ENCODE peak calls at places on chromosome 2, in four cellular contexts. W, K, H and T are unnamed samples.
A peak's percentile ranks its signal among the peaks of the same experiment; 100 is the strongest.

GRCh38 chr2:98771771-98772521 is 41.0 kb upstream of the MGAT4A start:
- DNase-seq in K (no peak), W (no peak), H (no peak), T (no peak)

GRCh38 chr2:23069156-23069555 is 315.8 kb upstream of the KLHL29 start:
- DNase-seq in W (no peak), H (no peak), K (peak; percentile 66), T (no peak)

GRCh38 chr2:241519669-241520068 is 11.3 kb upstream of the STK25 start:
- DNase-seq in W (no peak), H (no peak), K (no peak), T (no peak)

GRCh38 chr2:89763581-89764485 is 1072.4 kb downstream of the RPIA start:
- DNase-seq in K (peak; percentile 54), H (peak; percentile 13), W (peak; percentile 33), T (no peak)

GRCh38 chr2:45275235-45275805 is 266.1 kb upstream of the SIX2 start:
- DNase-seq in H (no peak), K (no peak), W (no peak), T (no peak)

GRCh38 chr2:38533757-38534545 is 68.8 kb downstream of the HNRNPLL start:
- DNase-seq in K (no peak), W (no peak), H (no peak), T (no peak)

GRCh38 chr2:169683054-169683424 is 11.2 kb downstream of the CFAP210 start:
- DNase-seq in H (no peak), K (no peak), W (no peak), T (no peak)

GRCh38 chr2:100741880-100742814 is 77.8 kb upstream of the NPAS2 start:
- DNase-seq in W (no peak), H (peak; percentile 71), K (no peak), T (peak; percentile 12)

GRCh38 chr2:20571644-20572215 is 79.2 kb downstream of the HS1BP3 start:
- DNase-seq in W (no peak), K (no peak), H (no peak), T (no peak)

GRCh38 chr2:20454036-20454981 is 7.4 kb downstream of the RHOB start:
- DNase-seq in K (no peak), H (no peak), W (no peak), T (peak; percentile 2)

GRCh38 chr2:73072416-73072815 is 904 bp upstream of the SFXN5 start:
- DNase-seq in K (no peak), H (no peak), W (no peak), T (no peak)

GRCh38 chr2:67075530-67076253 is 321.4 kb upstream of the ETAA1 start:
- DNase-seq in W (no peak), K (no peak), H (no peak), T (no peak)

GRCh38 chr2:232767866-232768265 is 8.5 kb downstream of the KCNJ13 start:
- DNase-seq in H (no peak), W (no peak), K (no peak), T (no peak)

GRCh38 chr2:171798156-171798815 is 95.8 kb downstream of the SLC25A12 start:
- DNase-seq in W (no peak), H (no peak), K (no peak), T (no peak)

GRCh38 chr2:223590964-223591363 is 11.2 kb downstream of the SCG2 start:
- DNase-seq in H (no peak), K (no peak), W (no peak), T (no peak)

GRCh38 chr2:151569167-151569566 is 159.5 kb downstream of the RIF1 start:
- DNase-seq in K (no peak), H (no peak), W (no peak), T (no peak)

GRCh38 chr2:97732436-97733340 is 19.3 kb downstream of the ZAP70 start:
- DNase-seq in W (no peak), H (no peak), K (no peak), T (no peak)

DNA sequence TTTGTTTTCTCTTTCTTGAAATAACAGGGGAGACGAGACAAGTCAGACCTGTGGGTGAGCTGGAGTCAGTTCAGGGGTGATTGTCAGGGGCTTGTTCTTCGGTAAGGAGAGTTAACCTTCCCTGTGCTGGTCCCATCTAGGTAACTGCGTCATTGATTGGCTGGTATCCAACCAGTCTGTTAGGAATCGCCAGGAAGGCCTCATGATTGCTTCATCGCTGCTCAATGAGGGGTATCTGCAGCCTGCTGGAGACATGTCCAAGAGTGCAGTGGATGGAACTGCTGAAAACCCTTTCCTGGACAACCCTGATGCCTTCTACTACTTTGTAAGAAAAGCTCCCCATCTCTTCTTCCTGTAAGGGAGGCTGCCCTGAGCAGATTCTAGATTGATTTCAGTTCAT is 21.3 kb downstream of the PLEK start:
- DNase-seq in H (no peak), W (no peak), K (no peak), T (no peak)
- TF ChIP-seq POLR2A in H (no peak), W (no peak), K (no peak), T (no peak)

DNA sequence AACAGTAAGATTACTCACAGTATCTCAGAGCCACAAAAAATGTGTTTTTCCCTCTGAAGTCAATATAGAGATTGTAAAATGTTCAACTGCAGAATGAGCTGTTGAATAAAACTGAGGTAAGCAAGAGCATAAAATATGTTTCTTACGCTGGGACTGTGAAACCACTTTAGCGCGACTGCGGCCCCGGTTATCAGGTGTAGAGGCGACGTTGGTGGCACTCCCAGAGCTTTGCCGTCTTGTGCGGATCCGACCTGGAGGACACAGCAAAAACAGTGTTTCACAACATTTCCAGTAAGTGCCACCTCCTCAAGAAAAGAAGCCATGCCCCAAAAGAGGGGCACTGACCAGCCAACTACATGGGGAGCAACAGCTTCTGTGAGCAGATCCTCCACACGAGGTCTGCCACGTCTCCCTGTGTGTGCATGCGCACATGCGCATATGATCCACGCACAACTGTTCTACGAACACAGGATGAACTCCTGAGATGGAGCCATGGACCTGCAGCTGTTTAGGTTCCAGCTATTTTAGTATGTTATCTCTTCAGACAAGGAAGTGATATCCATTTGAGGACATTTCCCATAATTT is 100.7 kb upstream of the RNU4ATAC start:
- DNase-seq in H (no peak), K (no peak), W (no peak), T (no peak)
- H3K27me3 ChIP-seq in H (no peaks in the 10 kb centered on the region), K (no peaks in the 10 kb centered on the region), W (no peaks in the 10 kb centered on the region), T (no peaks in the 10 kb centered on the region)

GRCh38 chr2:226490172-226490571 is 309.4 kb downstream of the IRS1 start:
- DNase-seq in W (no peak), H (no peak), K (no peak), T (no peak)

GRCh38 chr2:226489765-226490164 is 309.9 kb downstream of the IRS1 start:
- DNase-seq in H (no peak), K (no peak), W (no peak), T (no peak)

DNA sequence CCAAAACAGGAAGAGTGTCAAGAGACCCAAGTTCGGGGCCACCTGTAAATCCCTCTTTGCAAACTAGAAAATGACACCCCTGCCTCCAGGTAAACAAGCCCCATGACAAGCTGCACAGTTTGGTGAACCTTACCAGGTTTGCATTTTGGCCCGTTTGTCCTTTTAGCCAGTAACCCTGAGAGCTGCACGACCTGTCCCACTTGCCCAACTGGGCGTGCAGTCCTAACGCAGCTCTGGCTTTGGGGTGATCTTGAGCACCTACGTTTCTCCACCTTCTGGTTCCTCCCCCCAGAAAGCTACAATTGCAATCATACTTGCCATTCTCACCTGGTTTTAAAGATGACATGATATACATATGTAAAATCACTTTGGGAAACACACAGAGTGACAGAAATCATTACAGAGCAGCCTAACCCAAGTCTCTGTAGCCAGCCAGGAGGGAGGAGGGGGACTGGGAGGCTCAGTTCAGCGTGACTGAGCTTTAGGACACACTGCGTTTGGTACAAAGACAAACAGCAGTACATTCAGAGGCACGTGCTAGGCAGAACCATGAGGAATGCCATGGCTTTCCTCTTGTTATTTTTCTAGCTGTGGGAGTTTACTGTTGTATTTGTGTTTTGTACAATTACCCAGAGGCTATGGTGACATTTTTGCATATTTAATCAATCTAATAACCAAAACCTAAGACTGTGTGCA is 304.0 kb downstream of the IRS1 start:
- DNase-seq in H (no peak), K (no peak), W (no peak), T (no peak)
- H3K4me1 ChIP-seq in H (no peaks in the 10 kb centered on the region), K (no peaks in the 10 kb centered on the region), W (no peaks in the 10 kb centered on the region), T (no peaks in the 10 kb centered on the region)

GRCh38 chr2:46299365-46300263 is 2.4 kb downstream of the EPAS1 start:
- DNase-seq in H (peak; percentile 74), W (peak; percentile 71), K (peak; percentile 87), T (no peak)
- TF ChIP-seq POLR2A in H (peak; percentile 26), W (peak; percentile 31), K (peak; percentile 71), T (no peak)

DNA sequence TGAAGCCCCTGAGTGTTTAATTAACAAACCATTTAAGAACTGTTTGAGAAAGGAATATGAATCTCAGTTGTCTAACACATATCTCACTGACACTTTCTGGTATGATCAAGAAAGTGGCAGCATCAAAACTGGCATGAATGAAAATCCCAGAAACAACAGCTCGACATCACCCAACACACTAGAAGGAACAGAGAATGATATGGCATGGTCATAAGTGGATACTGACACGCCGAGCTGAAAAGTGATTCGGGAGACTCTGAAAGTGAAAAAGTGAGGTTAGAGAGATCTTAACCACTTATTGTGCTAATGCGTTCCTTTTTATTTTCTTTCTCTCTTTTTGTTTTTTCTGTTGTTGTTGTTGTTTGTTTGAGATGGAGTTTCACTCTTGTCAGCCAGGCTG is 37.9 kb downstream of the MRPL35 start:
- DNase-seq in K (no peak), W (no peak), H (no peak), T (no peak)
- H3K27me3 ChIP-seq in K (no peaks in the 10 kb centered on the region), W (no peaks in the 10 kb centered on the region), H (no peaks in the 10 kb centered on the region), T (no peaks in the 10 kb centered on the region)

GRCh38 chr2:173956454-173956853 is 8.7 kb downstream of the SP3 start:
- DNase-seq in H (no peak), W (no peak), K (no peak), T (no peak)

GRCh38 chr2:173957517-173957916 is 7.7 kb downstream of the SP3 start:
- DNase-seq in K (no peak), H (no peak), W (no peak), T (no peak)

GRCh38 chr2:173955004-173955403 is 10.2 kb downstream of the SP3 start:
- DNase-seq in W (no peak), H (no peak), K (no peak), T (no peak)

GRCh38 chr2:173958198-173958846 is 6.9 kb downstream of the SP3 start:
- DNase-seq in H (no peak), W (no peak), K (no peak), T (no peak)

DNA sequence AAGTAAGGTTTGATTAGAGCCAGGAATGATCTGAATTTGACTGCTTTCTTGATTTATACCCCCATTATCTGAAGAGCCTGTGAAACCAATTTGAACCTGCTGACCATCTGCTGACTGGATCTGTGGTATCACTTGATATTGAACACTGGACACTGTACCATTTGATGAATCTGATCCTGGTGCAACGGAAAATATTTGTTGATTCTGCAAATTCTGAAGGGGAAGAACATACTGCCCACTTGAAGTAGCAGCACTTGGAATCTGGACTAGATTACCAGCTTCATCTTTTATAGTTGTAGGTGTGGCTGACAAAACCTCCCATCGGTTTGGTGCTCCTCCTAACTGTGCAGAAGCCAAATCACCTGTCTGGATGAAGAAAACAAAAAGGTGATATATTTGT is 9.3 kb downstream of the SP3 start:
- DNase-seq in K (no peak), W (no peak), H (no peak), T (no peak)
- H3K4me1 ChIP-seq in K (peaks cover 3% of the 10 kb centered on the region), W (peaks cover 4% of the 10 kb centered on the region), H (peaks cover 12% of the 10 kb centered on the region), T (peaks cover 82% of the 10 kb centered on the region)